ENCODE peak calls at places on chromosomes 3 and 15, in nine cellular contexts. K is GM13976, X is EH, P is MCF 10A, L is ACHN, B is HFF-Myc, W is naive B cell, I is NCI-H1694, S is psoas muscle. N is an unnamed sample.

GRCh38 chr3:14583543-14584091 is 43.5 kb upstream of the GRIP2 start:
- DNase-seq in K (no peak), X (peak), P (no peak), L (no peak), B (no peak), W (no peak), I (peak), S (no peak), N (no peak)

GRCh38 chr15:96332854-96333193 is 2.3 kb downstream of the NR2F2 start:
- DNase-seq in K (peak), X (peak), P (peak), L (peak), B (no peak), W (no peak), I (no peak), S (no peak), N (peak)

GRCh38 chr15:31483924-31484368 is 157.3 kb downstream of the KLF13 start:
- DNase-seq in K (no peak), X (no peak), P (no peak), L (no peak), B (no peak), W (no peak), I (no peak), S (no peak), N (no peak)

GRCh38 chr3:148136816-148137215 is 560.9 kb upstream of the AGTR1 start:
- DNase-seq in K (no peak), X (no peak), P (no peak), L (no peak), B (no peak), W (no peak), I (no peak), S (no peak), N (no peak)

GRCh38 chr15:70508561-70509281 is 254.6 kb downstream of the UACA start:
- DNase-seq in K (no peak), X (peak), P (peak), L (peak), B (peak), W (no peak), I (no peak), S (no peak), N (peak)

GRCh38 chr3:42159706-42160472 is 68.7 kb downstream of the TRAK1 start:
- DNase-seq in K (peak), X (peak), P (peak), L (no peak), B (no peak), W (peak), I (no peak), S (peak), N (no peak)

GRCh38 chr3:139732729-139733128 is 55.0 kb upstream of the NMNAT3 start:
- DNase-seq in K (no peak), X (no peak), P (peak), L (no peak), B (no peak), W (no peak), I (no peak), S (no peak), N (no peak)

GRCh38 chr3:179608931-179609720 is 4.5 kb downstream of the NDUFB5 start:
- DNase-seq in K (peak), X (no peak), P (no peak), L (no peak), B (no peak), W (peak), I (no peak), S (no peak), N (no peak)

GRCh38 chr3:131868203-131868602 is 166.6 kb downstream of the CPNE4 start:
- DNase-seq in K (no peak), X (no peak), P (no peak), L (no peak), B (no peak), W (no peak), I (no peak), S (no peak), N (no peak)

GRCh38 chr15:73323956-73324355 is 44.8 kb downstream of the HCN4 start:
- DNase-seq in K (no peak), X (no peak), P (no peak), L (no peak), B (no peak), W (no peak), I (no peak), S (no peak), N (no peak)

GRCh38 chr3:59451041-59451763 is 401.4 kb upstream of the CFAP20DC start:
- DNase-seq in K (peak), X (no peak), P (no peak), L (no peak), B (no peak), W (peak), I (no peak), S (no peak), N (no peak)

GRCh38 chr3:171658801-171659200 is 151.5 kb downstream of the PLD1 start:
- DNase-seq in K (no peak), X (peak), P (no peak), L (no peak), B (no peak), W (no peak), I (no peak), S (no peak), N (no peak)

GRCh38 chr3:107227091-107227490 is 150.1 kb upstream of the CCDC54 start:
- DNase-seq in K (no peak), X (peak), P (no peak), L (no peak), B (no peak), W (no peak), I (no peak), S (no peak), N (no peak)

GRCh38 chr3:139310474-139310933 is 33.3 kb upstream of the MRPS22 start:
- DNase-seq in K (no peak), X (peak), P (peak), L (peak), B (peak), W (no peak), I (no peak), S (no peak), N (peak)

GRCh38 chr3:78139166-78139565 is 1099.3 kb downstream of the ROBO2 start:
- DNase-seq in K (no peak), X (peak), P (no peak), L (peak), B (no peak), W (no peak), I (no peak), S (no peak), N (peak)